ENCODE peak calls at places on chromosomes 5 and 9, in seven cellular contexts. D is GM20000, A is SK-MEL-5, N is uterus, C is WERI-Rb-1, E is HEK293T, J is neural crest cell. G is an unnamed sample.

GRCh38 chr9:752201-752600 is 89.3 kb upstream of the DMRT1 start:
- DNase-seq in E (no peak), D (no peak), C (no peak), A (peak; percentile 41), N (no peak), J (no peak), G (no peak)

GRCh38 chr9:114174876-114175771 is 19.8 kb downstream of the COL27A1 start:
- DNase-seq in J (no peak), E (no peak), A (no peak), D (no peak), C (no peak), N (peak; percentile 76), G (no peak)

GRCh38 chr5:120942551-120942950 is 478.5 kb downstream of the PRR16 start:
- DNase-seq in C (no peak), J (no peak), E (no peak), A (peak; percentile 19), D (no peak), N (no peak), G (peak; percentile 47)

GRCh38 chr5:32504923-32505596 is 60.5 kb upstream of the ZFR start:
- DNase-seq in E (peak; percentile 34), J (no peak), A (no peak), D (no peak), N (peak; percentile 81), C (peak; percentile 53), G (no peak)

GRCh38 chr5:87944553-87945320 is 323.9 kb downstream of the TMEM161B start:
- DNase-seq in N (no peak), C (no peak), A (no peak), D (no peak), E (peak; percentile 56), J (peak; percentile 54), G (no peak)

GRCh38 chr5:135694906-135695305 is 116.1 kb upstream of the CXCL14 start:
- DNase-seq in N (no peak), E (no peak), C (no peak), J (no peak), A (no peak), D (no peak), G (no peak)

GRCh38 chr9:87498046-87498815 is 564 bp downstream of the DAPK1 start:
- DNase-seq in C (peak; percentile 56), J (peak; percentile 67), A (peak; percentile 32), D (peak; percentile 75), N (peak; percentile 40), E (peak; percentile 65), G (no peak)

GRCh38 chr5:172086312-172086975 is 80.0 kb upstream of the FBXW11 start:
- DNase-seq in N (no peak), C (no peak), A (no peak), D (no peak), E (no peak), J (no peak), G (no peak)

GRCh38 chr9:16901589-16901988 is 31.1 kb upstream of the BNC2 start:
- DNase-seq in E (no peak), A (no peak), C (no peak), D (no peak), N (no peak), J (no peak), G (no peak)

GRCh38 chr5:91119941-91120850 is 262.9 kb downstream of the ARRDC3 start:
- DNase-seq in A (no peak), C (no peak), N (peak; percentile 50), D (no peak), E (no peak), J (no peak), G (no peak)

GRCh38 chr5:159645194-159645846 is 271.0 kb upstream of the ADRA1B start:
- DNase-seq in J (no peak), C (no peak), D (no peak), A (no peak), E (no peak), N (no peak), G (no peak)

GRCh38 chr9:12554636-12555035 is 138.5 kb upstream of the TYRP1 start:
- DNase-seq in J (no peak), E (no peak), A (peak; percentile 50), N (no peak), C (peak; percentile 46), D (no peak), G (no peak)

GRCh38 chr9:33180526-33181184 is 13.5 kb upstream of the B4GALT1 start:
- DNase-seq in D (no peak), E (no peak), A (no peak), N (no peak), J (no peak), C (no peak), G (no peak)

GRCh38 chr5:151191661-151192060 is 32.2 kb downstream of the CCDC69 start:
- DNase-seq in D (no peak), E (no peak), J (no peak), N (no peak), C (no peak), A (no peak), G (no peak)

GRCh38 chr5:135880801-135881200 is 14.8 kb downstream of the IL9 start:
- DNase-seq in E (no peak), C (no peak), N (no peak), J (no peak), D (no peak), A (no peak), G (no peak)

GRCh38 chr5:148998174-148998797 is 64.6 kb downstream of the SH3TC2 start:
- DNase-seq in N (no peak), C (peak; percentile 15), D (peak; percentile 34), A (peak; percentile 79), J (peak; percentile 13), E (peak; percentile 26), G (peak; percentile 81)

GRCh38 chr9:137053944-137054931 is at the start of gene ENTPD2:
- DNase-seq in E (peak; percentile 56), A (no peak), N (no peak), J (no peak), C (no peak), D (peak; percentile 86), G (peak; percentile 89)

GRCh38 chr9:95912773-95913172 is 37.3 kb downstream of the ERCC6L2 start:
- DNase-seq in D (no peak), A (no peak), J (no peak), C (no peak), E (no peak), N (no peak), G (no peak)

GRCh38 chr5:140883373-140883772 is 1.4 kb downstream of the PCDHA13 start:
- DNase-seq in J (no peak), C (no peak), A (no peak), N (no peak), E (no peak), D (peak; percentile 12), G (no peak)

GRCh38 chr5:175059687-175060194 is 335.4 kb downstream of the MSX2 start:
- DNase-seq in E (peak; percentile 38), D (peak; percentile 6), N (peak; percentile 15), C (no peak), A (peak; percentile 3), J (peak; percentile 63), G (no peak)

GRCh38 chr9:35035851-35036701 is 36.3 kb downstream of the VCP start:
- DNase-seq in E (no peak), J (no peak), C (no peak), D (peak; percentile 28), A (no peak), N (peak; percentile 60), G (no peak)

GRCh38 chr5:64869419-64869818 is 100.7 kb downstream of the CWC27 start:
- DNase-seq in E (no peak), N (no peak), D (no peak), A (peak; percentile 43), J (no peak), C (no peak), G (no peak)

GRCh38 chr5:127080001-127080478 is 6.7 kb upstream of the C5orf63 start:
- DNase-seq in A (no peak), C (peak; percentile 89), J (no peak), E (no peak), N (no peak), D (no peak), G (peak; percentile 45)

GRCh38 chr9:112754578-112754977 is 4.0 kb downstream of the SNX30 start:
- DNase-seq in D (peak; percentile 49), N (no peak), A (peak; percentile 82), C (no peak), E (no peak), J (no peak), G (no peak)

GRCh38 chr9:97528529-97529230 is 27.2 kb downstream of the TMOD1 start:
- DNase-seq in E (no peak), D (peak; percentile 26), N (no peak), J (no peak), A (peak; percentile 78), C (no peak), G (no peak)

GRCh38 chr9:28435456-28435855 is 862.2 kb upstream of the C9orf72 start:
- DNase-seq in J (no peak), C (no peak), E (no peak), D (no peak), N (no peak), A (no peak), G (no peak)

G was measured in T47D.